ENCODE peak calls at places on chromosomes 5 and 9, in ten cellular contexts. O is A549, A is T-helper 17 cell, S is KG1, B is HTR-8/SVneo, F is EL, R is NCI-H1694, J is NB4, V is Panc1, T is tibial nerve. N is an unnamed sample.
A peak's percentile ranks its signal among the peaks of the same experiment; 100 is the strongest.

GRCh38 chr5:72842816-72843215 is 26.4 kb downstream of the TNPO1 start:
- DNase-seq in J (peak; percentile 70), T (no peak), F (peak; percentile 69), B (no peak), S (no peak), A (no peak), R (no peak), V (peak; percentile 73), O (peak; percentile 92), N (no peak)

GRCh38 chr9:112970939-112971338 is 41.1 kb downstream of the ZNF883 start:
- DNase-seq in B (peak; percentile 8), J (peak; percentile 1), T (no peak), V (no peak), O (no peak), R (peak; percentile 3), F (peak; percentile 2), S (no peak), A (no peak), N (no peak)

GRCh38 chr9:2208465-2208864 is 193.3 kb downstream of the SMARCA2 start:
- DNase-seq in S (no peak), F (no peak), R (no peak), A (no peak), B (no peak), O (no peak), T (no peak), J (no peak), V (no peak), N (no peak)

GRCh38 chr9:98064623-98065392 is 8.3 kb downstream of the NANS start:
- DNase-seq in O (no peak), B (no peak), A (no peak), T (no peak), S (no peak), R (no peak), J (no peak), V (no peak), F (no peak), N (no peak)

GRCh38 chr5:66724336-66724735 is 128.1 kb downstream of the MAST4 start:
- DNase-seq in B (no peak), J (no peak), V (no peak), F (no peak), S (no peak), T (no peak), R (no peak), A (no peak), O (no peak), N (no peak)

GRCh38 chr5:33764786-33765185 is 127.0 kb downstream of the ADAMTS12 start:
- DNase-seq in F (no peak), S (no peak), J (no peak), A (no peak), B (no peak), V (no peak), T (no peak), R (no peak), O (no peak), N (no peak)

GRCh38 chr5:154308457-154309360 is 118.2 kb downstream of the GALNT10 start:
- DNase-seq in F (peak; percentile 88), S (no peak), T (no peak), J (no peak), R (no peak), A (no peak), V (no peak), O (peak; percentile 79), B (peak; percentile 17), N (no peak)

GRCh38 chr9:127608104-127608966 is 3.7 kb upstream of the STXBP1 start:
- DNase-seq in S (no peak), B (peak; percentile 67), J (peak; percentile 83), R (peak; percentile 75), V (no peak), F (peak; percentile 48), A (peak; percentile 73), T (peak; percentile 34), O (peak; percentile 83), N (peak; percentile 84)

GRCh38 chr9:120235081-120235480 is 344.9 kb downstream of the CDK5RAP2 start:
- DNase-seq in T (no peak), S (no peak), R (peak; percentile 71), B (no peak), J (no peak), V (no peak), O (no peak), F (no peak), A (no peak), N (no peak)

GRCh38 chr9:129336130-129336528 is 158.1 kb upstream of the IER5L start:
- DNase-seq in O (no peak), R (no peak), J (no peak), B (no peak), T (no peak), S (no peak), F (peak; percentile 44), A (no peak), V (no peak), N (no peak)

GRCh38 chr9:115616666-115617239 is 498.8 kb upstream of the TNC start:
- DNase-seq in V (no peak), S (no peak), R (no peak), T (no peak), F (no peak), A (no peak), J (no peak), O (no peak), B (no peak), N (no peak)

GRCh38 chr5:93620487-93621339 is 37.7 kb downstream of the NR2F1 start:
- DNase-seq in V (no peak), S (no peak), F (peak; percentile 76), O (peak; percentile 80), J (peak; percentile 82), T (peak; percentile 51), B (peak; percentile 66), A (peak; percentile 47), R (peak; percentile 50), N (peak; percentile 31)

GRCh38 chr5:108917596-108917995 is 169.9 kb downstream of the FER start:
- DNase-seq in V (no peak), A (no peak), R (no peak), O (no peak), B (no peak), T (no peak), J (no peak), F (no peak), S (no peak), N (no peak)

GRCh38 chr9:135905380-135906282 is 1.7 kb downstream of the CAMSAP1 start:
- DNase-seq in T (no peak), J (peak; percentile 45), V (no peak), S (no peak), F (peak; percentile 43), O (no peak), B (no peak), A (no peak), R (no peak), N (no peak)

GRCh38 chr5:168472329-168472728 is 13.9 kb upstream of the RARS1 start:
- DNase-seq in O (peak; percentile 23), S (no peak), J (no peak), R (no peak), F (peak; percentile 95), B (peak; percentile 93), A (no peak), V (no peak), T (no peak), N (no peak)

GRCh38 chr5:59621477-59621876 is 272.0 kb downstream of the PDE4D start:
- DNase-seq in O (no peak), A (no peak), R (no peak), J (no peak), S (no peak), B (no peak), V (no peak), T (no peak), F (no peak), N (no peak)

N was measured in uterus.